ENCODE peak calls at places on chromosomes 11 and 22, in six cellular contexts. G, R, K, T, U and N are unnamed samples.

GRCh38 chr11:79229047-79229446 is 211.8 kb downstream of the TENM4 start:
- DNase-seq in T (no peak), R (no peak), U (no peak), K (no peak), G (no peak), N (no peak)

GRCh38 chr22:36726007-36726380 is 22.4 kb upstream of the CACNG2 start:
- DNase-seq in T (no peak), K (no peak), G (no peak), U (no peak), R (no peak), N (no peak)

GRCh38 chr22:19127329-19128008 is 3.6 kb upstream of the TSSK2 start:
- DNase-seq in R (no peak), K (no peak), G (no peak), T (no peak), U (no peak), N (no peak)

GRCh38 chr22:44895296-44896055 is 114.3 kb downstream of the PHF21B start:
- DNase-seq in G (no peak), K (no peak), R (no peak), T (no peak), U (no peak), N (no peak)

GRCh38 chr11:76208829-76209670 is 2.7 kb upstream of the WNT11 start:
- DNase-seq in T (peak; percentile 64), U (peak; percentile 82), K (peak; percentile 78), G (peak; percentile 58), R (peak; percentile 24), N (peak; percentile 84)

GRCh38 chr11:69328231-69328630 is 34.3 kb downstream of the MYEOV start:
- DNase-seq in K (no peak), G (no peak), U (no peak), T (no peak), R (no peak), N (no peak)

GRCh38 chr11:11243790-11244469 is 109.1 kb downstream of the CSNK2A3 start:
- DNase-seq in R (no peak), U (peak; percentile 39), K (peak; percentile 88), G (no peak), T (no peak), N (peak; percentile 15)

GRCh38 chr11:45100338-45100737 is 46.1 kb upstream of the PRDM11 start:
- DNase-seq in G (no peak), U (no peak), T (no peak), K (peak; percentile 85), R (peak; percentile 16), N (peak; percentile 66)

GRCh38 chr22:37931893-37932389 is 21.5 kb downstream of the C22orf23 start:
- DNase-seq in R (no peak), K (peak; percentile 26), T (no peak), G (no peak), U (no peak), N (no peak)

GRCh38 chr11:75289919-75290318 is 49.3 kb downstream of the TPBGL start:
- DNase-seq in R (no peak), U (no peak), G (no peak), T (no peak), K (no peak), N (no peak)

GRCh38 chr22:42919199-42919598 is 62.1 kb upstream of the ARFGAP3 start:
- DNase-seq in U (no peak), R (no peak), T (no peak), G (no peak), K (peak; percentile 97), N (no peak)

GRCh38 chr11:33965032-33965431 is 73.2 kb upstream of the LMO2 start:
- DNase-seq in T (no peak), K (no peak), U (no peak), G (no peak), R (no peak), N (no peak)

GRCh38 chr11:19844012-19844411 is 131.4 kb downstream of the NAV2 start:
- DNase-seq in K (no peak), T (no peak), R (no peak), U (no peak), G (no peak), N (no peak)

GRCh38 chr11:57480409-57481137 is 20.2 kb downstream of the RTN4RL2 start:
- DNase-seq in R (peak; percentile 42), G (peak; percentile 46), K (peak; percentile 92), T (no peak), U (peak; percentile 66), N (peak; percentile 64)

GRCh38 chr11:116579857-116580727 is 192.7 kb downstream of the BUD13 start:
- DNase-seq in R (no peak), U (no peak), G (no peak), K (peak; percentile 58), T (no peak), N (no peak)

GRCh38 chr22:37999640-38000272 is 15.4 kb upstream of the SOX10 start:
- DNase-seq in U (no peak), T (no peak), R (peak; percentile 42), K (peak; percentile 33), G (no peak), N (peak; percentile 86)

GRCh38 chr22:33270596-33270995 is 212.4 kb upstream of the SYN3 start:
- DNase-seq in R (no peak), G (no peak), U (no peak), K (no peak), T (no peak), N (no peak)

GRCh38 chr11:64241175-64241429 is 207 bp downstream of the FKBP2 start:
- DNase-seq in T (no peak), U (no peak), G (no peak), K (no peak), R (no peak), N (no peak)

GRCh38 chr11:122229611-122230386 is 113.8 kb upstream of the BLID start:
- DNase-seq in R (no peak), U (no peak), G (no peak), T (no peak), K (no peak), N (no peak)

GRCh38 chr11:80816966-80817365 is 1376.1 kb upstream of the TENM4 start:
- DNase-seq in R (no peak), G (no peak), T (no peak), K (no peak), U (no peak), N (no peak)

GRCh38 chr22:44280665-44281188 is 32.0 kb downstream of the SHISAL1 start:
- DNase-seq in R (no peak), G (no peak), K (no peak), U (no peak), T (no peak), N (no peak)

GRCh38 chr11:29481721-29482120 is 535.1 kb downstream of the KCNA4 start:
- DNase-seq in T (no peak), R (no peak), K (no peak), G (no peak), U (no peak), N (no peak)

GRCh38 chr11:22276535-22276934 is 61.6 kb upstream of the SLC17A6 start:
- DNase-seq in R (no peak), U (no peak), G (no peak), K (no peak), T (no peak), N (no peak)

GRCh38 chr22:30821381-30821780 is 126.7 kb downstream of the OSBP2 start:
- DNase-seq in T (no peak), K (no peak), G (no peak), R (no peak), U (no peak), N (no peak)

GRCh38 chr11:47415949-47416472 is 7.6 kb downstream of the SLC39A13 start:
- DNase-seq in U (peak; percentile 86), T (no peak), G (no peak), R (peak; percentile 96), K (peak; percentile 80), N (no peak)

GRCh38 chr11:1348146-1348545 is 38.7 kb upstream of the TOLLIP start:
- DNase-seq in R (no peak), U (no peak), K (no peak), G (no peak), T (no peak), N (no peak)

GRCh38 chr11:60504219-60504618 is 11.0 kb upstream of the MS4A13 start:
- DNase-seq in K (no peak), U (no peak), T (no peak), R (no peak), G (no peak), N (no peak)

GRCh38 chr11:79262221-79262620 is 178.6 kb downstream of the TENM4 start:
- DNase-seq in U (no peak), K (no peak), R (no peak), T (no peak), G (no peak), N (no peak)

GRCh38 chr11:75986966-75987365 is 172.0 kb downstream of the UVRAG start:
- DNase-seq in U (no peak), R (peak; percentile 16), K (no peak), G (no peak), T (no peak), N (no peak)

GRCh38 chr22:25350551-25350971 is 131.1 kb downstream of the CRYBB2 start:
- DNase-seq in U (no peak), K (no peak), G (no peak), R (no peak), T (no peak), N (no peak)

GRCh38 chr22:20155330-20156041 is 4.6 kb upstream of the CCDC188 start:
- DNase-seq in U (peak; percentile 58), T (no peak), G (no peak), K (no peak), R (peak; percentile 39), N (peak; percentile 94)

GRCh38 chr22:38203090-38203810 is 1.5 kb downstream of the MAFF start:
- DNase-seq in G (peak; percentile 10), T (no peak), K (peak; percentile 48), U (no peak), R (peak; percentile 46), N (no peak)

GRCh38 chr11:86108890-86109638 is 40.2 kb upstream of the PICALM start:
- DNase-seq in U (no peak), T (no peak), G (no peak), R (no peak), K (no peak), N (no peak)

GRCh38 chr22:37848587-37849088 is 581 bp upstream of the EIF3L start:
- DNase-seq in G (no peak), R (peak; percentile 42), K (peak; percentile 47), T (no peak), U (no peak), N (no peak)

GRCh38 chr22:41009222-41009948 is 58.2 kb downstream of the RBX1 start:
- DNase-seq in K (no peak), U (no peak), R (peak; percentile 76), T (no peak), G (no peak), N (no peak)

GRCh38 chr11:61545341-61545740 is 35.5 kb downstream of the SYT7 start:
- DNase-seq in T (no peak), R (no peak), K (peak; percentile 55), U (no peak), G (no peak), N (no peak)

GRCh38 chr11:110128161-110128560 is 35.0 kb downstream of the ZC3H12C start:
- DNase-seq in K (peak; percentile 94), G (no peak), T (no peak), U (no peak), R (peak; percentile 63), N (no peak)

GRCh38 chr11:102647430-102647829 is 22.3 kb upstream of the MMP20 start:
- DNase-seq in K (no peak), U (no peak), T (no peak), R (peak; percentile 36), G (no peak), N (no peak)

GRCh38 chr11:85170184-85170583 is 457.0 kb downstream of the DLG2 start:
- DNase-seq in G (no peak), T (no peak), R (no peak), U (no peak), K (peak; percentile 78), N (no peak)